ENCODE peak calls at places on chromosomes 4 and X, in four cellular contexts. Y, L, X and W are unnamed samples.
A peak's percentile ranks its signal among the peaks of the same experiment; 100 is the strongest.

GRCh38 chrX:47563801-47564315 is 2.9 kb downstream of the ARAF start:
- DNase-seq in Y (no peak), L (no peak), X (no peak), W (no peak)

GRCh38 chrX:111917591-111917990 is 41.6 kb downstream of the TRPC5OS start:
- DNase-seq in Y (no peak), L (no peak), X (no peak), W (no peak)

GRCh38 chr4:189533603-189534002 is 407.1 kb upstream of the FRG1 start:
- DNase-seq in Y (no peak), L (no peak), X (no peak), W (no peak)

GRCh38 chrX:149853925-149854324 is 27.1 kb upstream of the MAGEA8 start:
- DNase-seq in Y (no peak), L (no peak), X (no peak), W (no peak)

GRCh38 chrX:78595901-78596502 is 63.1 kb downstream of the RTL3 start:
- DNase-seq in Y (no peak), L (no peak), X (no peak), W (no peak)

GRCh38 chr4:78145622-78146021 is 88.5 kb downstream of the FRAS1 start:
- DNase-seq in Y (no peak), L (no peak), X (no peak), W (no peak)

GRCh38 chr4:189765271-189765670 is 175.4 kb upstream of the FRG1 start:
- DNase-seq in Y (no peak), L (no peak), X (no peak), W (no peak)

GRCh38 chrX:102975016-102975415 is 37.9 kb downstream of the RAB40AL start:
- DNase-seq in Y (no peak), L (no peak), X (no peak), W (no peak)

GRCh38 chrX:108217877-108218276 is 126.3 kb downstream of the ATG4A start:
- DNase-seq in Y (peak; percentile 43), L (no peak), X (no peak), W (peak; percentile 42)

GRCh38 chr4:169089004-169089403 is 78.9 kb upstream of the CBR4 start:
- DNase-seq in Y (no peak), L (no peak), X (no peak), W (no peak)

GRCh38 chr4:168584321-168584771 is 87.5 kb downstream of the PALLD start:
- DNase-seq in Y (no peak), L (no peak), X (no peak), W (no peak)

GRCh38 chr4:43242611-43243010 is 350.1 kb downstream of the GRXCR1 start:
- DNase-seq in Y (no peak), L (no peak), X (no peak), W (no peak)

GRCh38 chrX:38215141-38215540 is 5.5 kb downstream of the SRPX start:
- DNase-seq in Y (no peak), L (no peak), X (no peak), W (no peak)

GRCh38 chr4:22873899-22874298 is 181.2 kb downstream of the GBA3 start:
- DNase-seq in Y (no peak), L (no peak), X (no peak), W (no peak)

GRCh38 chr4:76546282-76547166 is 111.5 kb downstream of the SHROOM3 start:
- DNase-seq in Y (no peak), L (no peak), X (no peak), W (no peak)

GRCh38 chrX:103240155-103240554 is 14.8 kb downstream of the TCEAL8 start:
- DNase-seq in Y (no peak), L (no peak), X (no peak), W (no peak)

GRCh38 chr4:65450899-65451298 is 219.4 kb downstream of the EPHA5 start:
- DNase-seq in Y (no peak), L (no peak), X (no peak), W (no peak)

GRCh38 chrX:29299689-29300088 is 712.4 kb downstream of the IL1RAPL1 start:
- DNase-seq in Y (no peak), L (no peak), X (no peak), W (no peak)

GRCh38 chr4:105895609-105896460 is 564 bp downstream of the NPNT start:
- DNase-seq in Y (peak; percentile 19), L (no peak), X (no peak), W (peak; percentile 17)

GRCh38 chrX:34300871-34301270 is 168.8 kb upstream of the FAM47A start:
- DNase-seq in Y (no peak), L (peak; percentile 6), X (no peak), W (no peak)

GRCh38 chr4:168769416-168769815 is 240.6 kb downstream of the CBR4 start:
- DNase-seq in Y (no peak), L (no peak), X (no peak), W (no peak)

GRCh38 chrX:48890296-48890925 is 7.2 kb downstream of the TIMM17B start:
- DNase-seq in Y (no peak), L (no peak), X (no peak), W (no peak)

GRCh38 chr4:122635205-122635604 is 14.3 kb upstream of the IL21 start:
- DNase-seq in Y (no peak), L (no peak), X (no peak), W (no peak)

GRCh38 chrX:38800981-38801845 is at the start of gene MID1IP1:
- DNase-seq in Y (peak; percentile 89), L (peak; percentile 85), X (peak; percentile 91), W (peak; percentile 92)

GRCh38 chr4:112896326-112896892 is 153.0 kb upstream of the ANK2 start:
- DNase-seq in Y (no peak), L (no peak), X (no peak), W (no peak)

GRCh38 chrX:57528670-57529255 is 63.0 kb upstream of the ZXDB start:
- DNase-seq in Y (no peak), L (peak; percentile 19), X (no peak), W (no peak)

GRCh38 chr4:3040447-3041191 is 33.7 kb downstream of the HTT-AS start:
- DNase-seq in Y (no peak), L (no peak), X (no peak), W (no peak)

GRCh38 chr4:171847751-171848150 is 34.5 kb downstream of the GALNTL6 start:
- DNase-seq in Y (no peak), L (no peak), X (no peak), W (no peak)

GRCh38 chr4:107034982-107035710 is 967 bp downstream of the DKK2 start:
- DNase-seq in Y (peak; percentile 13), L (no peak), X (peak; percentile 7), W (no peak)

GRCh38 chr4:48439988-48440387 is 43.2 kb upstream of the SLC10A4 start:
- DNase-seq in Y (no peak), L (no peak), X (no peak), W (no peak)

GRCh38 chr4:89363786-89364185 is 56.2 kb upstream of the GPRIN3 start:
- DNase-seq in Y (no peak), L (no peak), X (no peak), W (no peak)

GRCh38 chr4:1049591-1049905 is 38.1 kb downstream of the FGFRL1 start:
- DNase-seq in Y (no peak), L (no peak), X (peak; percentile 34), W (peak; percentile 13)

GRCh38 chr4:188053302-188053701 is 56.1 kb downstream of the TRIML2 start:
- DNase-seq in Y (no peak), L (no peak), X (no peak), W (no peak)

GRCh38 chrX:154308108-154308946 is 12.7 kb downstream of the TKTL1 start:
- DNase-seq in Y (peak; percentile 54), L (peak; percentile 76), X (peak; percentile 64), W (peak; percentile 52)

GRCh38 chr4:12761694-12762093 is 722.4 kb downstream of the RAB28 start:
- DNase-seq in Y (no peak), L (no peak), X (no peak), W (no peak)

GRCh38 chr4:153497091-153497531 is 31.0 kb downstream of the TMEM131L start:
- DNase-seq in Y (no peak), L (peak; percentile 75), X (no peak), W (no peak)

GRCh38 chr4:153494562-153494961 is 28.4 kb downstream of the TMEM131L start:
- DNase-seq in Y (no peak), L (no peak), X (no peak), W (no peak)

GRCh38 chr4:153497988-153498967 is 32.1 kb downstream of the TMEM131L start:
- DNase-seq in Y (peak; percentile 53), L (peak; percentile 44), X (peak; percentile 33), W (no peak)

GRCh38 chr4:153499005-153499404 is 32.8 kb downstream of the TMEM131L start:
- DNase-seq in Y (no peak), L (no peak), X (no peak), W (peak; percentile 24)

GRCh38 chr4:153495480-153496206 is 29.5 kb downstream of the TMEM131L start:
- DNase-seq in Y (no peak), L (peak; percentile 38), X (no peak), W (no peak)
- H3K27ac ChIP-seq in Y (no peak overlapping the region), L (peak overlapping the region; percentile 83), X (no peak overlapping the region), W (no peak overlapping the region)

DNA sequence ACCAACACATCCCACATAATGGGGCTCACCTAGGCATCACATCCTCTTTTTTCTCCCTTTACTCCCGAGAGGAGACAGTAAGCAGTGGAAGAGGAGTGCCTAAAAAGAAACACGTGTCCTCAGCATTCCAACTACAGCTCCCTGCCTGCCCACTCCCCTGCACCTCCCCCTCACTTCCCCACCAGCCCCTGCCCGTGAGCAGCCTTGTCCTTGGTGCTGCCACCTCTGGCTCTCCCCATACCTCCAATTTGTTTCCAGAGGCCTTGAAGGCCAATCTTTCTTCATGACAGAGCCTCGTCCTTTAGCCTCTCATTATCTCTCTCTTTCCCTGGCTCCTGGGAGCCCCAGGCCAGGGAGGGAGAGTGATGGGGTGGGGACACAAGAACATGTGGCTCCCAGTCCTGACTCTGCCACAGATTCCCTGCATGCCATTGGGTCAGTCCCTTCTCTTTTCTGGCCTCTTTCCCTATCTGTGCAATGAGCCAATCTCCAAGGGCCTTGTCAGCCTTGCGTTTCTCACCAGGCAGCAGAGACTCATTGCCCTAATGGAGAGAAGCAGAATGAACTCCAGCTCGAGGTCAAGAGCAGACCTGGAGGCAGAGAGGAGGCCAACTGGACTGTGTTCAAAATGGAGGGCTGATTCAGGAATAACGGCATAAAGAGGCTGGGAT is 38.2 kb upstream of the PJA1 start:
- DNase-seq in Y (no peak), L (no peak), X (no peak), W (no peak)
- H3K27me3 ChIP-seq in Y (no peaks in the 10 kb centered on the region), L (no peaks in the 10 kb centered on the region), X (no peaks in the 10 kb centered on the region), W (no peaks in the 10 kb centered on the region)

DNA sequence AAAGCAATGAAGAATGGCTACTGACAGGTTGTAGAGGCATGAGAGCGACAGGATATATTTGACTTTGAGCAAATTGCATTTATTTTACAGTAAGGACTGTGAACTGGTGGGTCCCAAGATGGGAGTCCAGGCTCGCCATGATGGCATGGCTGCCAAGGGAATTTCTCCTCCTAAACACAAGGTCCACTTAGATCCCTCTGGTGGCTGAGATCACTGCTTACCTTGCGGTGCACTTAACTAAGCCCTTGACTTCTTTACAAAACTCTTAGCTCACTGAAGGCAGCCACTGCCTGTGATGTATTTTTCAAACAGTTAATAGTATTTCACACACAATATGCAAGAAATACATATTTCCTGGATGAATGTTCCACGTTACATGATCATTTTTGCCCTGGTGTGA is 50.3 kb upstream of the SORBS2 start:
- DNase-seq in Y (no peak), L (no peak), X (no peak), W (no peak)
- H3K27ac ChIP-seq in Y (no peak overlapping the region), L (no peak overlapping the region), X (no peak overlapping the region), W (peak overlapping the region; percentile 85)

GRCh38 chr4:69577245-69577644 is 62.2 kb downstream of the UGT2A2 start:
- DNase-seq in Y (no peak), L (no peak), X (no peak), W (no peak)
- H3K27me3 ChIP-seq in Y (no peaks in the 10 kb centered on the region), L (no peaks in the 10 kb centered on the region), X (no peaks in the 10 kb centered on the region), W (no peaks in the 10 kb centered on the region)